ENCODE peak calls at places on chromosomes 4 and X, in seven cellular contexts. C is CD8-positive, alpha-beta T cell; O is left lung; T is breast epithelium; Q is CD4-positive, CD25-positive, alpha-beta regulatory T cell; J is IMR-90; L is tibial nerve. F is an unnamed sample.

GRCh38 chr4:69617083-69617694 is 22.3 kb downstream of the UGT2A2 start:
- DNase-seq in C (no peak), L (no peak), O (no peak), J (peak; percentile 12), Q (peak; percentile 4), T (no peak), F (no peak)

GRCh38 chr4:16890651-16891050 is 7.8 kb downstream of the LDB2 start:
- DNase-seq in L (no peak), Q (peak; percentile 3), T (no peak), O (no peak), J (no peak), C (no peak), F (no peak)

GRCh38 chrX:98523026-98523425 is 1639.3 kb downstream of the RPA4 start:
- DNase-seq in J (no peak), L (no peak), O (no peak), Q (no peak), C (no peak), T (no peak), F (no peak)

GRCh38 chr4:40200881-40201797 is 4.3 kb downstream of the RHOH start:
- DNase-seq in J (peak; percentile 82), O (no peak), C (no peak), Q (peak; percentile 90), L (no peak), T (no peak), F (no peak)

GRCh38 chrX:44480591-44480990 is 62.1 kb downstream of the FUNDC1 start:
- DNase-seq in L (no peak), Q (no peak), J (no peak), C (no peak), O (no peak), T (no peak), F (no peak)

GRCh38 chrX:24479924-24480722 is 15.0 kb downstream of the PDK3 start:
- DNase-seq in C (peak; percentile 50), T (peak; percentile 26), L (no peak), Q (peak; percentile 94), O (peak; percentile 64), J (peak; percentile 3), F (no peak)

GRCh38 chrX:77937291-77937690 is 26.8 kb downstream of the ATP7A start:
- DNase-seq in O (no peak), J (peak; percentile 80), T (no peak), L (no peak), Q (no peak), C (no peak), F (no peak)

GRCh38 chr4:3480528-3481112 is 17.5 kb downstream of the DOK7 start:
- DNase-seq in T (peak; percentile 63), J (peak; percentile 63), O (peak; percentile 78), L (peak; percentile 50), Q (peak; percentile 58), C (peak; percentile 63), F (peak; percentile 39)

GRCh38 chrX:69321789-69322188 is 156.5 kb upstream of the PJA1 start:
- DNase-seq in O (no peak), Q (no peak), L (no peak), J (no peak), T (no peak), C (no peak), F (no peak)

GRCh38 chrX:72536542-72536941 is 36.1 kb downstream of the HDAC8 start:
- DNase-seq in C (no peak), Q (no peak), J (no peak), O (no peak), L (no peak), T (no peak), F (no peak)

GRCh38 chrX:151801980-151802379 is 67.4 kb downstream of the CNGA2 start:
- DNase-seq in O (no peak), T (no peak), J (no peak), Q (no peak), L (no peak), C (no peak), F (no peak)

GRCh38 chr4:172850838-172851237 is 317.8 kb upstream of the GALNT7 start:
- DNase-seq in Q (no peak), O (no peak), C (no peak), T (no peak), J (peak; percentile 95), L (no peak), F (no peak)

GRCh38 chr4:102554482-102554881 is 53.3 kb downstream of the NFKB1 start:
- DNase-seq in T (no peak), O (no peak), J (peak; percentile 92), C (no peak), Q (no peak), L (no peak), F (no peak)
- H3K27ac ChIP-seq in T (no peak overlapping the region), O (no peak overlapping the region), J (no peak overlapping the region), C (no peak overlapping the region), Q (no peak overlapping the region), L (no peak overlapping the region), F (no peak overlapping the region)

DNA sequence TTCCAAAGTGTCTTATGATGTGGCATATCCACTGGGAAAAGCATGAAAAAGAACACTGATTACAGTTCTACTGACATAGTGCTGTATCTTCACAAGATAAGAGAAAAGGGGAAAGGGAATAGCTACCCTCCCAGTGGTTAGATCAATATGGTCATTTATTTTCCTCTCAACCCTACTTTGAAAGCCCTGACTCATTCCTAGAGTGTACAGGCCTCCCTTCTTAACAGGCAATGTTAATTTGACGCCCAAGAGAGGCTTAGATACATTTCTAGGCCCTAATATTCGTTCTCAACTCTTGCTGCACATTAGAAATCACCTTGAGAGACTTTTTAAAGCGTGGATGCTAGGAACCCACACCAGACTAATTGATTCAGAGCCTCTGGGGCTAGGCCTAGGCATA is 20.4 kb upstream of the BRS3 start:
- DNase-seq in Q (no peak), C (no peak), J (no peak), O (no peak), T (no peak), L (no peak), F (no peak)
- H3K27me3 ChIP-seq in Q (no peaks in the 10 kb centered on the region), C (no peaks in the 10 kb centered on the region), J (peaks cover 5% of the 10 kb centered on the region), O (no peaks in the 10 kb centered on the region), T (no peaks in the 10 kb centered on the region), L (no peaks in the 10 kb centered on the region), F (no peaks in the 10 kb centered on the region)

GRCh38 chrX:153970398-153971123 is 1.1 kb downstream of the HCFC1 start:
- DNase-seq in J (peak; percentile 71), T (no peak), L (no peak), C (peak; percentile 23), O (peak; percentile 52), Q (peak; percentile 51), F (no peak)
- H3K4me1 ChIP-seq in J (peaks cover 24% of the 10 kb centered on the region), T (peaks cover 15% of the 10 kb centered on the region), L (no peaks in the 10 kb centered on the region), C (peaks cover 48% of the 10 kb centered on the region), O (peaks cover 12% of the 10 kb centered on the region), Q (peaks cover 59% of the 10 kb centered on the region), F (peaks cover 40% of the 10 kb centered on the region)

GRCh38 chrX:152913354-152913753 is 15.5 kb downstream of the ZNF185 start:
- DNase-seq in Q (no peak), L (no peak), T (no peak), O (no peak), J (no peak), C (no peak), F (no peak)
- H3K27ac ChIP-seq in Q (no peak overlapping the region), L (no peak overlapping the region), T (no peak overlapping the region), O (no peak overlapping the region), J (no peak overlapping the region), C (no peak overlapping the region), F (no peak overlapping the region)

DNA sequence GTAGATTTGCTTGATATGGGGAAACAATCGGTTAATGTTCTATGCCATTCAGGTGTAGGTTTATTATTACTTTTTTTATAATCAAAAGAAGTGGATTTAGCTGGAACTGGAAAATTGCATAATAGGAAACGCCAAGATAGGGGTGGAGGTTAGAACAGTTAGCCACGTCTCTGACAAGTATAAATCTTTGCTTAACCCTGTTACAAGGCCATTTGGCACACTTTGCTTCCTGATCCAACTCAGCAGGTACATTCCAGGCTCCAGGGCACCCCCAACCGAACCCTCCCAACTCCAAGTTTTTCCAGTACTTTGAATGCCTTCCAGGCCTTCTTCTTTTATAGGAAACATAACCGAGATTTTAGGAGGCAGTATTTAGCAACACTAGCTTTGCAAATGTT is 50.7 kb upstream of the ACSL4 start:
- DNase-seq in L (no peak), T (peak; percentile 65), O (no peak), J (no peak), C (no peak), Q (no peak), F (no peak)
- H3K27me3 ChIP-seq in L (no peaks in the 10 kb centered on the region), T (no peaks in the 10 kb centered on the region), O (no peaks in the 10 kb centered on the region), J (peaks cover 7% of the 10 kb centered on the region), C (no peaks in the 10 kb centered on the region), Q (no peaks in the 10 kb centered on the region), F (no peaks in the 10 kb centered on the region)